ENCODE peak calls at places on chromosomes 2 and 18, in five cellular contexts. A, E, H, R and C are unnamed samples.

GRCh38 chr2:142339261-142339660 is 208.4 kb upstream of the LRP1B start:
- DNase-seq in A (no peak), E (no peak), H (no peak), R (no peak), C (no peak)

GRCh38 chr2:12607971-12608370 is 108.8 kb upstream of the TRIB2 start:
- DNase-seq in A (no peak), E (no peak), H (no peak), R (no peak), C (no peak)

GRCh38 chr2:170974304-170974993 is 45.4 kb downstream of the GORASP2 start:
- DNase-seq in A (peak), E (no peak), H (no peak), R (no peak), C (no peak)

GRCh38 chr2:101145406-101145805 is 5.8 kb downstream of the TBC1D8 start:
- DNase-seq in A (no peak), E (no peak), H (no peak), R (peak), C (no peak)

GRCh38 chr2:157124731-157125130 is 132.8 kb upstream of the GALNT5 start:
- DNase-seq in A (no peak), E (no peak), H (no peak), R (no peak), C (no peak)

GRCh38 chr18:45825258-45825744 is at the start of gene SIGLEC15:
- DNase-seq in A (no peak), E (no peak), H (peak), R (no peak), C (no peak)

GRCh38 chr2:234292205-234292954 is 204.5 kb downstream of the ARL4C start:
- DNase-seq in A (peak), E (no peak), H (no peak), R (peak), C (peak)

GRCh38 chr2:219230201-219230540 is 565 bp downstream of the ANKZF1 start:
- DNase-seq in A (peak), E (no peak), H (peak), R (peak), C (peak)

GRCh38 chr2:23522726-23523410 is 137.9 kb downstream of the KLHL29 start:
- DNase-seq in A (no peak), E (no peak), H (no peak), R (peak), C (no peak)

GRCh38 chr18:2513616-2514015 is 57.7 kb downstream of the METTL4 start:
- DNase-seq in A (peak), E (no peak), H (no peak), R (peak), C (no peak)

GRCh38 chr18:35923939-35924338 is 48.5 kb upstream of the RMP24 start:
- DNase-seq in A (peak), E (no peak), H (no peak), R (peak), C (no peak)

GRCh38 chr2:234136461-234136860 is 86.0 kb downstream of the SPP2 start:
- DNase-seq in A (peak), E (no peak), H (no peak), R (peak), C (no peak)